ENCODE peak calls at places on chromosomes 5 and 9, in ten cellular contexts. V, F, I, P, K, G, D, C, E and H are unnamed samples.

GRCh38 chr9:33222031-33222430 is 17.9 kb upstream of the SPINK4 start:
- DNase-seq in V (no peak), F (no peak), I (no peak), P (no peak), K (no peak), G (no peak), D (no peak), C (no peak), E (no peak), H (no peak)

GRCh38 chr9:37582548-37583157 is 6.5 kb upstream of the FBXO10 start:
- DNase-seq in V (no peak), F (no peak), I (no peak), P (peak), K (no peak), G (no peak), D (peak), C (no peak), E (no peak), H (no peak)

GRCh38 chr5:43769576-43770352 is 166.8 kb downstream of the NNT start:
- DNase-seq in V (peak), F (no peak), I (no peak), P (no peak), K (peak), G (peak), D (peak), C (peak), E (no peak), H (no peak)

GRCh38 chr5:95610546-95610945 is 9.3 kb upstream of the GPR150 start:
- DNase-seq in V (no peak), F (no peak), I (no peak), P (no peak), K (no peak), G (no peak), D (no peak), C (no peak), E (no peak), H (no peak)

GRCh38 chr5:132408456-132408855 is 38.9 kb downstream of the SLC22A5 start:
- DNase-seq in V (peak), F (no peak), I (no peak), P (no peak), K (no peak), G (peak), D (no peak), C (no peak), E (no peak), H (no peak)

GRCh38 chr5:94173100-94173499 is 431.7 kb upstream of the POU5F2 start:
- DNase-seq in V (no peak), F (no peak), I (no peak), P (no peak), K (no peak), G (no peak), D (no peak), C (no peak), E (no peak), H (no peak)

GRCh38 chr5:151155149-151155776 is 2.3 kb downstream of the ANXA6 start:
- DNase-seq in V (no peak), F (peak), I (no peak), P (no peak), K (no peak), G (no peak), D (no peak), C (no peak), E (no peak), H (no peak)

GRCh38 chr5:53191766-53192165 is 82.2 kb upstream of the MOCS2 start:
- DNase-seq in V (no peak), F (no peak), I (no peak), P (no peak), K (no peak), G (no peak), D (no peak), C (no peak), E (no peak), H (no peak)

GRCh38 chr5:135340568-135340967 is 58.5 kb downstream of the MACROH2A1 start:
- DNase-seq in V (no peak), F (no peak), I (no peak), P (no peak), K (no peak), G (no peak), D (no peak), C (peak), E (no peak), H (no peak)

GRCh38 chr5:151068189-151068570 is 12.7 kb downstream of the TNIP1 start:
- DNase-seq in V (no peak), F (no peak), I (no peak), P (no peak), K (no peak), G (no peak), D (no peak), C (no peak), E (no peak), H (no peak)

GRCh38 chr9:134322781-134323241 is 3.4 kb upstream of the RXRA start:
- DNase-seq in V (peak), F (no peak), I (no peak), P (no peak), K (no peak), G (no peak), D (no peak), C (peak), E (no peak), H (no peak)

GRCh38 chr5:160173-160510 is 31.2 kb upstream of the LRRC14B start:
- DNase-seq in V (no peak), F (no peak), I (no peak), P (no peak), K (no peak), G (no peak), D (peak), C (no peak), E (no peak), H (no peak)